ENCODE peak calls at places on chromosomes 16 and 17, in four cellular contexts. One of them, this sample, is unnamed. For H3K4me1 and H3K9me3, the result is how much of the 10 kb centered on the place peaks cover.

GRCh38 chr17:52157161-52157560 is 1.4 kb downstream of the CA10 start:
- DNase-seq in heart right ventricle: no peak
- DNase-seq in CD8-positive, alpha-beta T cell: no peak
- DNase-seq in K562: no peak
- DNase-seq in this sample: no peak

GRCh38 chr16:79351927-79352326 is 248.6 kb downstream of the MAF start:
- DNase-seq in K562: no peak
- DNase-seq in heart right ventricle: no peak
- DNase-seq in CD8-positive, alpha-beta T cell: no peak
- DNase-seq in this sample: no peak

GRCh38 chr16:82580293-82580900 is 46.4 kb upstream of the CDH13 start:
- DNase-seq in K562: no peak
- DNase-seq in heart right ventricle: no peak
- DNase-seq in CD8-positive, alpha-beta T cell: no peak
- DNase-seq in this sample: no peak

GRCh38 chr17:61363601-61364462 is 35.8 kb upstream of the TBX2 start:
- DNase-seq in K562: no peak
- DNase-seq in heart right ventricle: no peak
- DNase-seq in CD8-positive, alpha-beta T cell: no peak
- DNase-seq in this sample: no peak

GRCh38 chr16:12296991-12297390 is 320.5 kb downstream of the SNX29 start:
- DNase-seq in K562: no peak
- DNase-seq in CD8-positive, alpha-beta T cell: no peak
- DNase-seq in heart right ventricle: no peak
- DNase-seq in this sample: no peak

GRCh38 chr17:27463235-27463677 is 7.0 kb downstream of the KSR1 start:
- DNase-seq in K562: no peak
- DNase-seq in heart right ventricle: no peak
- DNase-seq in CD8-positive, alpha-beta T cell: no peak
- DNase-seq in this sample: no peak

GRCh38 chr17:35438433-35438832 is 6.1 kb upstream of the SLFN12 start:
- DNase-seq in K562: no peak
- DNase-seq in heart right ventricle: no peak
- DNase-seq in CD8-positive, alpha-beta T cell: no peak
- DNase-seq in this sample: no peak

GRCh38 chr16:11260596-11260966 is 4.6 kb upstream of the SOCS1 start:
- DNase-seq in K562: no peak
- DNase-seq in heart right ventricle: no peak
- DNase-seq in CD8-positive, alpha-beta T cell: no peak
- DNase-seq in this sample: no peak

GRCh38 chr16:15482068-15482747 is 47.8 kb downstream of the BMERB1 start:
- DNase-seq in CD8-positive, alpha-beta T cell: no peak
- DNase-seq in heart right ventricle: no peak
- DNase-seq in K562: peak
- DNase-seq in this sample: peak

GRCh38 chr17:65824901-65825300 is 263.5 kb upstream of the AXIN2 start:
- DNase-seq in K562: no peak
- DNase-seq in heart right ventricle: no peak
- DNase-seq in CD8-positive, alpha-beta T cell: no peak
- DNase-seq in this sample: no peak

GRCh38 chr17:72514888-72515287 is 394.1 kb downstream of the SOX9 start:
- DNase-seq in heart right ventricle: peak
- DNase-seq in CD8-positive, alpha-beta T cell: no peak
- DNase-seq in K562: no peak
- DNase-seq in this sample: no peak

GRCh38 chr16:10993649-10994048 is 49.3 kb downstream of the CLEC16A start:
- DNase-seq in K562: no peak
- DNase-seq in CD8-positive, alpha-beta T cell: no peak
- DNase-seq in heart right ventricle: no peak
- DNase-seq in this sample: no peak

GRCh38 chr17:44350733-44351226 is 5.7 kb downstream of the GRN start:
- DNase-seq in CD8-positive, alpha-beta T cell: peak
- DNase-seq in heart right ventricle: peak
- DNase-seq in K562: peak
- DNase-seq in this sample: no peak

GRCh38 chr17:72407336-72408121 is 286.7 kb downstream of the SOX9 start:
- DNase-seq in K562: no peak
- DNase-seq in CD8-positive, alpha-beta T cell: no peak
- DNase-seq in heart right ventricle: peak
- DNase-seq in this sample: peak

GRCh38 chr16:86969716-86970115 is 347.5 kb downstream of the C16orf95 start:
- DNase-seq in CD8-positive, alpha-beta T cell: no peak
- DNase-seq in heart right ventricle: no peak
- DNase-seq in K562: no peak
- DNase-seq in this sample: no peak

GRCh38 chr16:1978476-1979120 is 2.7 kb downstream of the NOXO1 start:
- DNase-seq in CD8-positive, alpha-beta T cell: no peak
- DNase-seq in heart right ventricle: no peak
- DNase-seq in K562: no peak
- DNase-seq in this sample: no peak
- H3K4me1 ChIP-seq in CD8-positive, alpha-beta T cell: under half
- H3K4me1 ChIP-seq in heart right ventricle: under half
- H3K4me1 ChIP-seq in K562: under half
- H3K4me1 ChIP-seq in this sample: under half

GRCh38 chr16:3295783-3296182 is 9.4 kb downstream of the TIGD7 start:
- DNase-seq in CD8-positive, alpha-beta T cell: no peak
- DNase-seq in K562: no peak
- DNase-seq in heart right ventricle: no peak
- DNase-seq in this sample: no peak
- H3K9me3 ChIP-seq in CD8-positive, alpha-beta T cell: under half
- H3K9me3 ChIP-seq in K562: under half
- H3K9me3 ChIP-seq in heart right ventricle: under half
- H3K9me3 ChIP-seq in this sample: under half

DNA sequence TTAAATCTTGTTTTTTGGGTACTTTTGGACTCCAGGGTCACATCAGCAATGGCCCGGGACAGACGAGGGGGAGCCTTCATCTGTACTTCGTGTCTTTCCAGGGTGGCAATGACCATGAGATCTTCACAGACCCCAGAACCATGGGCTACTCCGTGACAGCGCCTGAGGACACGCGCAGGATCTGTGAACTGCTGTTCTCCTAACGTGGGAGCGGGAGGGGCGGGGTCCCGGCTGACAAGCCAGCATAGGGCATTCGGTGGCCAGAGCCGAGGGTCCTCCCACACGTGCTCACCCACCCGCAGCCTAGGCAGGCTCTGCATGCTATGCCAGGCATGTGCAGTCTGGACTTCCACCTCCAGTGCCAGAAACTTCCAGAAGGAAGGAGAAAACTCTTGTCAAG is 21.2 kb downstream of the CARHSP1 start:
- DNase-seq in CD8-positive, alpha-beta T cell: no peak
- DNase-seq in heart right ventricle: no peak
- DNase-seq in K562: no peak
- DNase-seq in this sample: no peak
- H3K4me1 ChIP-seq in CD8-positive, alpha-beta T cell: under half
- H3K4me1 ChIP-seq in heart right ventricle: under half
- H3K4me1 ChIP-seq in K562: under half
- H3K4me1 ChIP-seq in this sample: under half

GRCh38 chr17:81716674-81716996 is 4.6 kb downstream of the SLC25A10 start:
- DNase-seq in heart right ventricle: no peak
- DNase-seq in CD8-positive, alpha-beta T cell: no peak
- DNase-seq in K562: no peak
- DNase-seq in this sample: no peak

GRCh38 chr17:81714412-81715106 is 2.5 kb downstream of the SLC25A10 start:
- DNase-seq in heart right ventricle: no peak
- DNase-seq in K562: no peak
- DNase-seq in CD8-positive, alpha-beta T cell: no peak
- DNase-seq in this sample: no peak

GRCh38 chr17:81717049-81717765 is 5.1 kb downstream of the SLC25A10 start:
- DNase-seq in heart right ventricle: no peak
- DNase-seq in K562: no peak
- DNase-seq in CD8-positive, alpha-beta T cell: no peak
- DNase-seq in this sample: no peak

GRCh38 chr17:81715107-81715871 is 3.2 kb downstream of the SLC25A10 start:
- DNase-seq in K562: no peak
- DNase-seq in CD8-positive, alpha-beta T cell: no peak
- DNase-seq in heart right ventricle: no peak
- DNase-seq in this sample: no peak

GRCh38 chr17:81715872-81716673 is 4.0 kb downstream of the SLC25A10 start:
- DNase-seq in heart right ventricle: no peak
- DNase-seq in K562: no peak
- DNase-seq in CD8-positive, alpha-beta T cell: no peak
- DNase-seq in this sample: no peak
- H3K9me3 ChIP-seq in heart right ventricle: under half
- H3K9me3 ChIP-seq in K562: under half
- H3K9me3 ChIP-seq in CD8-positive, alpha-beta T cell: under half
- H3K9me3 ChIP-seq in this sample: under half

DNA sequence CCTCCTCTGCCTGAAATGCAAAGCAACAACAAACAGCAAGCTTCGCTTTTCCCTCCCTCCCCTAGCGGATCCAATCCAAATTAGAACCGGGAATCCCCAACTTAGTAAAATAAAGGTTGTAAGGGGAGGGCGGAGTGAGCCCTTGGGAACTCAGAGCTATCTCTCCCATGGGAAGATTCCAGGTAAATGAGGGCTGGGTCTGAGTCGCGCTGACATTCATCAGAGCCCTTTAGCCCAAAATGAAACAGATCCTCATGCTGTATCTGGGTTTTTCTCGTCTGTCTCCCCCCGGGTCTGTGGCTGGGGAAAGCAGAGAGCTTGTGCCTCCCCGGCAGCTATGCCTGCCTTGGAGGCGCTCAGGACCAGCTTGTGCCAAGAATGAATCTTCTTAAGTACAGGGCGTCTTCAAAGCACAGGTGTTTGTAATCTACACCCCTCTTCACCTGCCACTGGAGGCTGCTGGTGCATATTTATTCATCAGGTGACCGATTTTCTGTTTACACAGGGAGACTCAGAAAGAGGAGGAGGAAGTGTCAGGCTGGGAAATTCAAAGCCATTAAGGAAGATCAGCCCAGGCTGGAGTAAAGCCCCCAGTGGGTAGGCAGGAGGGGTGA is 55.0 kb upstream of the GSE1 start:
- DNase-seq in CD8-positive, alpha-beta T cell: no peak
- DNase-seq in K562: no peak
- DNase-seq in heart right ventricle: no peak
- DNase-seq in this sample: no peak
- H3K4me1 ChIP-seq in CD8-positive, alpha-beta T cell: under half
- H3K4me1 ChIP-seq in K562: under half
- H3K4me1 ChIP-seq in heart right ventricle: half or more
- H3K4me1 ChIP-seq in this sample: under half

DNA sequence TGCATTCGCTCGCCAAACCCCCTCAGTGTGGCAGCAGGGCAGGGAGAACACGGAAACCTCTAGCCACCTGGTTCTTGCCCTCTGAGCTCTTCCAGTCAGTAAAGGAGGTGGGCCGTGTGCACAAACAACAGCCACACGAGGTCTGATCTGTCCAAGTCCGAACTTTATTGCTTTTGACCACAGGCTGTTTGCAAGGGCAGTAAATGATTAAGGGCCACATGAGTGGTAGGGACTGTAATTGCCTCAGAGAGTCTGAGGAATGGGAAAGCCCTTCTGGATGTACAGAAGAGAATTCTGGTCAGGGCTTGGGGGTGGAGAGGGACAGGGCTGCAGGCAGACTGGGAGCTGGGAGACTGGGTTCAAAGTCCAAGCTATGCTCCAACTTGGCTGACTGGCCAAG is 75.7 kb upstream of the LHX1 start:
- DNase-seq in CD8-positive, alpha-beta T cell: no peak
- DNase-seq in heart right ventricle: no peak
- DNase-seq in K562: no peak
- DNase-seq in this sample: no peak
- H3K9me3 ChIP-seq in CD8-positive, alpha-beta T cell: under half
- H3K9me3 ChIP-seq in heart right ventricle: under half
- H3K9me3 ChIP-seq in K562: under half
- H3K9me3 ChIP-seq in this sample: under half

DNA sequence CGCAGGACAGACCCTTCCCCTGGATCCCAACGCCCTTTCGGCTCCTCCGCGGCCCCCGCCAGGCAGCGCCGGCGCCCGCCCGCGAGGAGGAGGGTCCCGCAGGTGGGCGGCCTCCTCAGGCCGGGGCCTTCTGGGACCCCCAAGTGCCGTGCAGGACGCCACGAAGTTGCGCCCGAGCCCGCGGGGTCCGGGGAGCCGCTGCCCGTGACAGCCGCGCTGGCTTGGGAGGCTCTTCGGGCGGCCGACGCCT is 504 bp downstream of the ERN1 start:
- DNase-seq in CD8-positive, alpha-beta T cell: no peak
- DNase-seq in K562: no peak
- DNase-seq in heart right ventricle: no peak
- DNase-seq in this sample: no peak
- H3K4me1 ChIP-seq in CD8-positive, alpha-beta T cell: under half
- H3K4me1 ChIP-seq in K562: under half
- H3K4me1 ChIP-seq in heart right ventricle: under half
- H3K4me1 ChIP-seq in this sample: under half

GRCh38 chr16:54353097-54353496 is 66.5 kb upstream of the IRX3 start:
- DNase-seq in CD8-positive, alpha-beta T cell: no peak
- DNase-seq in heart right ventricle: no peak
- DNase-seq in K562: no peak
- DNase-seq in this sample: no peak
- H3K9me3 ChIP-seq in CD8-positive, alpha-beta T cell: under half
- H3K9me3 ChIP-seq in heart right ventricle: under half
- H3K9me3 ChIP-seq in K562: under half
- H3K9me3 ChIP-seq in this sample: under half

DNA sequence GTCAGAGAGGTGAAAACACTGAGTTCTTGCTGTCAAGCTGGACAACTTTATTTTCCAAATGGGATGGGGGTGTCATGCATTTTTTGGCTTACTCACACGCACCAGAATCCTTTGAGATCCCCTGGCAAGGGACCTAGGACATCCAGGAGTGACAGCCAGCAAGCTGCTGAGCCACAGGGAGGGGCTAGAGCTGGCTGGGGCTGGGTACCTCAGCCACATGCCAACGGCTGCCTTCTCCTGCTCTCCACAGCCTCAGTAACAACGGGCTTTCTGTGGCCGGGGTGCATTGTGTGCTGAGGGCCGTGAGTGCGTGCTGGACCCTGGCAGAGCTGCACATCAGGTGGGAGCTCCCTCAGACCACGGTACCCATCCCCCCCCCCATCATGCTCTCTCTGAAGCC is 47.6 kb downstream of the NLRC5 start:
- DNase-seq in K562: no peak
- DNase-seq in heart right ventricle: no peak
- DNase-seq in CD8-positive, alpha-beta T cell: no peak
- DNase-seq in this sample: no peak
- H3K4me1 ChIP-seq in K562: under half
- H3K4me1 ChIP-seq in heart right ventricle: under half
- H3K4me1 ChIP-seq in CD8-positive, alpha-beta T cell: half or more
- H3K4me1 ChIP-seq in this sample: under half